ENCODE peak calls at places on chromosome 15, in five cellular contexts. One of them, this sample, is unnamed.

GRCh38 chr15:80242132-80242769 is 9.8 kb downstream of the CTXND1 start:
- DNase-seq in fibroblast of lung: peak; percentile 14
- DNase-seq in adrenal gland: no peak
- DNase-seq in fibroblast of villous mesenchyme: peak; percentile 46
- DNase-seq in GM12864: no peak
- DNase-seq in this sample: peak; percentile 60

GRCh38 chr15:99054025-99054387 is 46.4 kb upstream of the PGPEP1L start:
- DNase-seq in adrenal gland: no peak
- DNase-seq in GM12864: no peak
- DNase-seq in fibroblast of lung: no peak
- DNase-seq in fibroblast of villous mesenchyme: no peak
- DNase-seq in this sample: no peak

GRCh38 chr15:81540909-81541308 is 166.9 kb upstream of the TMC3 start:
- DNase-seq in GM12864: no peak
- DNase-seq in fibroblast of villous mesenchyme: no peak
- DNase-seq in fibroblast of lung: no peak
- DNase-seq in adrenal gland: no peak
- DNase-seq in this sample: no peak

GRCh38 chr15:80026310-80026709 is 33.2 kb upstream of the ZFAND6 start:
- DNase-seq in fibroblast of villous mesenchyme: no peak
- DNase-seq in adrenal gland: no peak
- DNase-seq in fibroblast of lung: no peak
- DNase-seq in GM12864: no peak
- DNase-seq in this sample: no peak

GRCh38 chr15:29516929-29517328 is 247.3 kb upstream of the NSMCE3 start:
- DNase-seq in GM12864: no peak
- DNase-seq in adrenal gland: no peak
- DNase-seq in fibroblast of lung: no peak
- DNase-seq in fibroblast of villous mesenchyme: no peak
- DNase-seq in this sample: no peak

GRCh38 chr15:25236861-25237155 is 202.0 kb downstream of the UBE3A start:
- DNase-seq in fibroblast of villous mesenchyme: no peak
- DNase-seq in GM12864: no peak
- DNase-seq in adrenal gland: no peak
- DNase-seq in fibroblast of lung: no peak
- DNase-seq in this sample: no peak

GRCh38 chr15:59792359-59792758 is 103.2 kb upstream of the BNIP2 start:
- DNase-seq in fibroblast of villous mesenchyme: no peak
- DNase-seq in adrenal gland: no peak
- DNase-seq in fibroblast of lung: no peak
- DNase-seq in GM12864: no peak
- DNase-seq in this sample: no peak

GRCh38 chr15:101003706-101004105 is 84.5 kb downstream of the LRRK1 start:
- DNase-seq in fibroblast of lung: no peak
- DNase-seq in GM12864: no peak
- DNase-seq in adrenal gland: no peak
- DNase-seq in fibroblast of villous mesenchyme: no peak
- DNase-seq in this sample: no peak

GRCh38 chr15:101803676-101804075 is 367 bp downstream of the OR4F6 start:
- DNase-seq in GM12864: no peak
- DNase-seq in adrenal gland: no peak
- DNase-seq in fibroblast of lung: peak; percentile 40
- DNase-seq in fibroblast of villous mesenchyme: no peak
- DNase-seq in this sample: no peak

DNA sequence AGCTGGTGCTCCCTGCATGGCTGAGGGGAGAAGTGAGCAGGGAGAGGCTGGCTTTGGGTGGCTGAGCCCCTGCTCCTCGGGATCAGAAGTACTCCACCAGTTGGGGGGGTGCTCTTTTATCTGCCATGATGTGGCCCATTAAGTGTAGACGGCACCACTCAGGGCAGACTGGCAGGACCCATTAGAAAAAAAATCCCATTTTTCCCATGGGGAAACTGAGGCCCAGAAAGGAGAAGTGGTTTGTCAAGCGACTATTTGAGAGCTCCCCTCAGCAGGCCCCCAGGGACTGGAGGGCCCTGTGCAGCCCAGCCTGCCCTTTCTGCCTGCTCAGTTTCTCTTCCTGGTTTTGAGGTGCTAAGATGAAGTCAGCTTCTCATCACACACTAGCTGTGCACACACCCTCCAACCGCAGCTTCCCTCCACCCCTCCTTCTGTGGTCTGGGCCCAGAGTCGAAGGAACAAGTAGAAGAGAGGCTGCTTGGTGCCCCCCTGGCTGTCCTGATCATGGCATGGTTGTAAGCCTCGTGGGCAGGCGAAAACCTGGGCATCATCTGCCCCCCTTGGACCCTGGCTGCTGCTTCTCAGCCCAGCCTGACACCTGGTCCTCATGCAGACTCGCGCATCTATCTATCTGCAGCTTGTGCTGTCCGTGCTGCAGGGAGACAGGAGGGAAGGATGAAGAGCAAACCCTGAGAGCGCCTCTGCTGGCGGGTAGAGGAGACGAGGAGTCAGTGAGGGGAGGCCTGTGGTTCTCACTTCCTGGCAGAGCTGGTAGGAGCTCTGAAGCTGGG is 5.6 kb downstream of the CSK start:
- DNase-seq in GM12864: peak; percentile 96
- DNase-seq in fibroblast of villous mesenchyme: peak; percentile 66
- DNase-seq in fibroblast of lung: peak; percentile 74
- DNase-seq in adrenal gland: peak; percentile 57
- DNase-seq in this sample: peak; percentile 92
- H3K4me3 ChIP-seq in GM12864: peak overlapping the region; percentile 95
- H3K4me3 ChIP-seq in fibroblast of villous mesenchyme: no peak overlapping the region
- H3K4me3 ChIP-seq in fibroblast of lung: no peak overlapping the region
- H3K4me3 ChIP-seq in adrenal gland: no peak overlapping the region
- H3K4me3 ChIP-seq in this sample: no peak overlapping the region

DNA sequence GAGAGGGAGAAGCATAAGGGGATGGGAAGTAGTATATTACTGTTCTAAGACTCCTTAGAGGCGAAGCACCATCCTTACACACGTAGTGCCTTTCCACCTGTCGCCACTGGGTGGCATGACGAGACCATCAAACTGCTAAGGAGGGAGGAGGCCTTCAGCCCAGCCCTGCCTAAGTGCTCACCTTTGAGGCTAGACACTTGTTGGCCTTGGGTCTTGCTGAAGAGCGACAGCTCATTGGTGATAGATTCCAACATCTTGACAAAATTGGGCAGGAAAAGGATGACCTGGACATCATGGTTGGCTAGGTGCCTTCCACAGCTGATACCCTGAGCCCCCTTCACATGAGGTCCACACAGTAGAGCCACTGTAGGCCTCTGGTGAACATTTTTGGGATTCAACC is 19.6 kb downstream of the CLK3 start:
- DNase-seq in adrenal gland: peak; percentile 70
- DNase-seq in fibroblast of lung: peak; percentile 43
- DNase-seq in GM12864: peak; percentile 55
- DNase-seq in fibroblast of villous mesenchyme: peak; percentile 58
- DNase-seq in this sample: peak; percentile 80
- TF ChIP-seq CTCF in adrenal gland: peak; percentile 60
- TF ChIP-seq CTCF in fibroblast of lung: peak; percentile 92
- TF ChIP-seq CTCF in GM12864: peak; percentile 95
- TF ChIP-seq CTCF in fibroblast of villous mesenchyme: peak; percentile 90
- TF ChIP-seq CTCF in this sample: peak; percentile 98

GRCh38 chr15:40912478-40912877 is 16.7 kb upstream of the DLL4 start:
- DNase-seq in fibroblast of lung: no peak
- DNase-seq in fibroblast of villous mesenchyme: no peak
- DNase-seq in adrenal gland: no peak
- DNase-seq in GM12864: no peak
- DNase-seq in this sample: no peak
- H3K4me3 ChIP-seq in fibroblast of lung: no peak overlapping the region
- H3K4me3 ChIP-seq in fibroblast of villous mesenchyme: no peak overlapping the region
- H3K4me3 ChIP-seq in adrenal gland: no peak overlapping the region
- H3K4me3 ChIP-seq in GM12864: no peak overlapping the region
- H3K4me3 ChIP-seq in this sample: no peak overlapping the region

DNA sequence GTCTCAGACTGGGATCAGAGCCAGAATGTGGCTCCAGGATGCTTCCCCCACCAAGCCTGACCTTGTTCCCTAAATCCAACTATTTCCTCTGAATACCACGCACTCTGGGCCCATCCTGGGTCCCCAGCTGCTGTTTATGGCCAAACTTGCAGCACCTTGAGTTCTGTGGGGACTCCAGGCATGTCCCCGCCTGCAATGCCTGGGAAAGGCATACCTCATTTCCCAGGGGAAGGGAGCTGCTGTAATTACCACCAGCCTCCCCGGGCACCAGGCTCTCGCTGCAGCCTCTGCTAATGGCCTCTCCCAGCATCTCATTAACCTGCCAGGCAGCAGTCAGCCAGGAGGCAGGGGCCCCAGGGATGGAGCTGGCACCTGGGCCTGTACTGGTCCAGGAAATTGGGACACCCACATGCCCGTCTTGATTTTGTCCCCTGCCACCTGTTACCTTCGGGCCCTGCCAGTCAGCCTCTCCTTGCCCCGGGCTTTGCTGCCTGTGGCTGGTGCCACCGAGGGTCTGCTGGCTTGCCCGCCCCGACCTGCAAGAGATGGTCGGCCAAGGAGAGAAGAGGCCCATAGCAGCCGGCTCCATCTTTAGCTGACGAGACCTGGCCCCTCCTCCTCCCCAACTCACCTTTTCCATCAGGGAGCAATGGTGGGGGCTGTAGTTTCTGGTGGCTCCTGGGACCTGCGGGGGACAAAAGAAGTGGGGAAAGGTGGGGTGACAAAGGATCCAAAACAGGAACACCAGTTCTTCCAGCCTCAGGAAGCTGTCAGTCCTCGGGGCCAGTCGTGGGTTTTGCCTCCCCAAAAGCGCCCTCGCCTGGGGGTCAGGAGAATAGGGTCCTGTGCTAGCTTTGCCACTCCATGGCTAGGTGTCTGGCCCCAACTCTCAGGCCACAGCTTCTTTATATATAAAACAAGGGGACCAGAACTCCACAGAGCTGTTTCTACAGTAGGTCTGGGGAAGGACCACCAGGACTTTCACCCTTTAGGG is 4.3 kb downstream of the CCDC9B start:
- DNase-seq in adrenal gland: no peak
- DNase-seq in fibroblast of villous mesenchyme: no peak
- DNase-seq in GM12864: no peak
- DNase-seq in fibroblast of lung: no peak
- DNase-seq in this sample: no peak
- TF ChIP-seq CTCF in adrenal gland: no peak
- TF ChIP-seq CTCF in fibroblast of villous mesenchyme: no peak
- TF ChIP-seq CTCF in GM12864: peak; percentile 44
- TF ChIP-seq CTCF in fibroblast of lung: no peak
- TF ChIP-seq CTCF in this sample: peak; percentile 14

GRCh38 chr15:96324192-96324895 is 6.2 kb upstream of the NR2F2 start:
- DNase-seq in adrenal gland: peak; percentile 37
- DNase-seq in GM12864: no peak
- DNase-seq in fibroblast of villous mesenchyme: peak; percentile 51
- DNase-seq in fibroblast of lung: peak; percentile 69
- DNase-seq in this sample: peak; percentile 65

GRCh38 chr15:96322401-96323249 is 7.9 kb upstream of the NR2F2 start:
- DNase-seq in GM12864: no peak
- DNase-seq in fibroblast of lung: peak; percentile 43
- DNase-seq in fibroblast of villous mesenchyme: peak; percentile 61
- DNase-seq in adrenal gland: peak; percentile 29
- DNase-seq in this sample: peak; percentile 65

GRCh38 chr15:96323250-96324162 is 7.0 kb upstream of the NR2F2 start:
- DNase-seq in fibroblast of lung: peak; percentile 3
- DNase-seq in fibroblast of villous mesenchyme: no peak
- DNase-seq in adrenal gland: peak; percentile 16
- DNase-seq in GM12864: no peak
- DNase-seq in this sample: no peak

GRCh38 chr15:96320703-96321421 is 9.6 kb upstream of the NR2F2 start:
- DNase-seq in fibroblast of lung: peak; percentile 42
- DNase-seq in fibroblast of villous mesenchyme: peak; percentile 39
- DNase-seq in adrenal gland: no peak
- DNase-seq in GM12864: no peak
- DNase-seq in this sample: peak; percentile 49

GRCh38 chr15:96321422-96322391 is 8.8 kb upstream of the NR2F2 start:
- DNase-seq in fibroblast of villous mesenchyme: peak; percentile 56
- DNase-seq in adrenal gland: peak; percentile 33
- DNase-seq in GM12864: no peak
- DNase-seq in fibroblast of lung: peak; percentile 58
- DNase-seq in this sample: peak; percentile 69
- H3K4me3 ChIP-seq in fibroblast of villous mesenchyme: peak overlapping the region; percentile 55
- H3K4me3 ChIP-seq in adrenal gland: peak overlapping the region; percentile 82
- H3K4me3 ChIP-seq in GM12864: no peak overlapping the region
- H3K4me3 ChIP-seq in fibroblast of lung: peak overlapping the region; percentile 5
- H3K4me3 ChIP-seq in this sample: peak overlapping the region; percentile 55

GRCh38 chr15:69749797-69750196 is 297.2 kb downstream of the RPLP1 start:
- DNase-seq in adrenal gland: no peak
- DNase-seq in GM12864: no peak
- DNase-seq in fibroblast of villous mesenchyme: no peak
- DNase-seq in fibroblast of lung: no peak
- DNase-seq in this sample: no peak
- TF ChIP-seq CTCF in adrenal gland: no peak
- TF ChIP-seq CTCF in GM12864: peak; percentile 38
- TF ChIP-seq CTCF in fibroblast of villous mesenchyme: peak; percentile 31
- TF ChIP-seq CTCF in fibroblast of lung: no peak
- TF ChIP-seq CTCF in this sample: peak; percentile 53

DNA sequence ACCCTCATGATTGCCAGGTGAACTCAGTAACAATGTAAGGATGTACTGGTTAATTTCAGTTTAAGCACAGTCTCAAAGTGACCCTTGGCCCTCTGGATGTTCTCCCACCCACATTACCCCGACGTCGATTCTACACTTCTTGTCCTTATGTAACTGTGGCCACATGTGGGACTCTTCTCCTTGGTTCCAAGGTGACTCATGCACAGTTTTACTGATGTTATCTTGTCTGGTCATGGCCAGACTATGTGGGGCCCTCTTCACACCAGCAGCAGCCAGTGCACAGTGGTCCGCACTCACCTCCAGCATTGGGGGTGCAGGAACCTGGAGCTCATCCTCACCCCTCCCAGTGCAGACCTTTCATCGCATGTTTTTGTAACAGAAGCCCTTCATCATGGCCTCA is 519.4 kb downstream of the OCA2 start:
- DNase-seq in fibroblast of lung: no peak
- DNase-seq in adrenal gland: no peak
- DNase-seq in GM12864: no peak
- DNase-seq in fibroblast of villous mesenchyme: no peak
- DNase-seq in this sample: no peak
- H3K4me3 ChIP-seq in fibroblast of lung: no peak overlapping the region
- H3K4me3 ChIP-seq in adrenal gland: no peak overlapping the region
- H3K4me3 ChIP-seq in GM12864: no peak overlapping the region
- H3K4me3 ChIP-seq in fibroblast of villous mesenchyme: no peak overlapping the region
- H3K4me3 ChIP-seq in this sample: no peak overlapping the region

GRCh38 chr15:66387176-66388056 is 704 bp downstream of the MAP2K1 start:
- DNase-seq in fibroblast of lung: peak; percentile 80
- DNase-seq in fibroblast of villous mesenchyme: peak; percentile 79
- DNase-seq in GM12864: no peak
- DNase-seq in adrenal gland: peak; percentile 88
- DNase-seq in this sample: peak; percentile 71
- TF ChIP-seq CTCF in fibroblast of lung: peak; percentile 38
- TF ChIP-seq CTCF in fibroblast of villous mesenchyme: peak; percentile 55
- TF ChIP-seq CTCF in GM12864: peak; percentile 56
- TF ChIP-seq CTCF in adrenal gland: no peak
- TF ChIP-seq CTCF in this sample: peak; percentile 55

GRCh38 chr15:78018445-78018844 is 59.1 kb downstream of the TBC1D2B start:
- DNase-seq in fibroblast of villous mesenchyme: no peak
- DNase-seq in adrenal gland: peak; percentile 12
- DNase-seq in GM12864: no peak
- DNase-seq in fibroblast of lung: no peak
- DNase-seq in this sample: no peak
- H3K4me3 ChIP-seq in fibroblast of villous mesenchyme: no peak overlapping the region
- H3K4me3 ChIP-seq in adrenal gland: no peak overlapping the region
- H3K4me3 ChIP-seq in GM12864: no peak overlapping the region
- H3K4me3 ChIP-seq in fibroblast of lung: no peak overlapping the region
- H3K4me3 ChIP-seq in this sample: no peak overlapping the region

This sample was measured in choroid plexus epithelial cell.